ENCODE peak calls at places on chromosomes 11 and 22, in eight cellular contexts. X is erythroblast, W is A549, M is uterus, T is stomach, K is ovary, O is body of pancreas, Y is spleen. N is an unnamed sample.

GRCh38 chr11:2850366-2850765 is 35.2 kb downstream of the CDKN1C start:
- DNase-seq in O (no peak), X (no peak), Y (no peak), T (no peak), M (no peak), W (no peak), K (no peak), N (no peak)

GRCh38 chr11:127843483-127844396 is 743.6 kb downstream of the ETS1 start:
- DNase-seq in W (peak; percentile 10), X (peak; percentile 39), M (peak; percentile 38), O (peak; percentile 85), Y (peak; percentile 77), T (peak; percentile 67), K (peak; percentile 37), N (peak; percentile 12)

GRCh38 chr11:27218498-27219038 is 144.4 kb downstream of the CCDC34 start:
- DNase-seq in O (no peak), W (no peak), X (no peak), M (no peak), T (no peak), Y (no peak), K (no peak), N (peak; percentile 44)

GRCh38 chr11:1382429-1382828 is 7.3 kb upstream of the BRSK2 start:
- DNase-seq in Y (peak; percentile 83), K (no peak), X (no peak), T (no peak), O (no peak), M (no peak), W (no peak), N (no peak)

GRCh38 chr11:76684470-76684869 is 13.9 kb upstream of the LRRC32 start:
- DNase-seq in M (no peak), Y (no peak), X (no peak), W (no peak), T (no peak), O (no peak), K (no peak), N (no peak)

GRCh38 chr22:32794449-32795213 is 6.9 kb upstream of the TIMP3 start:
- DNase-seq in M (no peak), X (no peak), K (no peak), O (no peak), T (no peak), W (no peak), Y (no peak), N (no peak)

GRCh38 chr22:47173535-47174021 is 411.1 kb downstream of the TBC1D22A start:
- DNase-seq in O (no peak), M (no peak), K (peak; percentile 6), Y (peak; percentile 64), W (no peak), X (no peak), T (no peak), N (no peak)

GRCh38 chr22:25282671-25283561 is 63.5 kb downstream of the CRYBB2 start:
- DNase-seq in T (no peak), O (no peak), W (no peak), X (no peak), M (no peak), Y (no peak), K (no peak), N (no peak)

GRCh38 chr11:32792948-32793475 is 1.4 kb downstream of the CCDC73 start:
- DNase-seq in W (peak; percentile 31), Y (no peak), T (peak; percentile 69), O (peak; percentile 79), X (peak; percentile 32), M (peak; percentile 60), K (peak; percentile 66), N (no peak)

GRCh38 chr11:28086569-28086968 is 21.4 kb downstream of the KIF18A start:
- DNase-seq in Y (no peak), M (no peak), O (no peak), T (no peak), K (no peak), X (no peak), W (no peak), N (no peak)

GRCh38 chr22:28247667-28248363 is 328.8 kb upstream of the PITPNB start:
- DNase-seq in X (no peak), O (no peak), Y (no peak), M (no peak), K (no peak), W (no peak), T (no peak), N (no peak)

GRCh38 chr11:120184946-120185677 is 25.7 kb upstream of the OAF start:
- DNase-seq in T (peak; percentile 63), Y (peak; percentile 74), M (peak; percentile 80), W (no peak), K (peak; percentile 88), O (peak; percentile 85), X (no peak), N (no peak)

DNA sequence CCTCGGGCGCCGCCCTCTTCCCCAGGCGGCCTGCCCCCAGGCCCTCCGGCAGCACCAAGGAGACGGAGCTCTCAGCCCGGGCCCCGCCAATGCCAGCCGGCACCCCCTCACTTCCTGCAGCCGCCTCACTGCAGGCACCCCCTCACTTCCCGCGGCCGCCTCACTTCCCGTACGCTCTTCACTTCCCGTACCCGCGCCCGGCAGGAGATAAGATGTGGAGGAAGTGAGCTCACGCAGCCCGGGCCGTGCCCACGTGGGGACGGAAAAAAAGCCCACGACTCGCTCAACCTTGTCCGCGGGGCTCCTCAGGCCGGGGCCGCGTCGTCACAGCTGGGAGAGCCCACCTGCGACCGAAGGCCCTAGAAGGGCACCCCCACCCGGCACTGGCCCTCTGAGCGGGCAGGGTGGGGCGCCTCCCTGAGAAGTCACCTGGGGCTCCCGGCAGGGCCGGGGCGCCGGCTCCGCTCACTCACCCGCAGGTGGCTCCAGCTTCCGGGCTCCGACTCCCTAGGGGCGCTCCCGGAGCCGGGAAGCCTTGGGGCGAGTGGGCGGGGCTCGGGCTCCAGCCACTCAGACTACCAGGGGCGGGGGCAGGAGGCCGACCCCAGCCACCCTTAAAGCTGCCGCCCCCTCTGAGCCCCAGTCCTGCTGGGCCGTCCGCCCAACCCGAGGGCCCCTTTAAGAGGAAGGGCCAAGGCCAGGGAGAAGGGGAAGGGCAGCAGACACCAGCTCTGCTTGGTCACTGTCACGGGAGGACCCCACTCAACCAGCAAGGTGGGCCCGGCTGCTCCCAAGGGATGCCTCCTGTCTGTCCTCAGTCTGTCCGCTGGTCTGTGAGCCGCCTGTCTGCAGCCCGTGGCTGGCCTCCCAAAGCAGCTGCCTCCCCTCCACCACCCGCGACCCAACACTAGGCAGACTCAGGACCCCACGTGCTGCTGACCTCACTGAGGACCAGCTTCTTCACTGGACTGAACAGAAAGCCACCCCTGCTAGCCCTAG is 31.4 kb downstream of the PISD start:
- DNase-seq in M (peak; percentile 76), W (peak; percentile 61), T (peak; percentile 79), K (peak; percentile 78), Y (peak; percentile 98), X (peak; percentile 87), O (peak; percentile 84), N (peak; percentile 73)
- TF ChIP-seq POLR2A in M (peak; percentile 22), W (peak; percentile 37), T (no peak), K (peak; percentile 43), Y (peak; percentile 40), X (peak; percentile 78), O (peak; percentile 64), N (peak; percentile 21)

GRCh38 chr11:5473921-5474320 is 14.6 kb upstream of the OR52D1 start:
- DNase-seq in X (no peak), T (no peak), Y (no peak), K (no peak), M (no peak), W (no peak), O (no peak), N (no peak)
- TF ChIP-seq POLR2A in X (no peak), T (no peak), Y (no peak), K (no peak), M (no peak), W (no peak), O (no peak), N (no peak)

DNA sequence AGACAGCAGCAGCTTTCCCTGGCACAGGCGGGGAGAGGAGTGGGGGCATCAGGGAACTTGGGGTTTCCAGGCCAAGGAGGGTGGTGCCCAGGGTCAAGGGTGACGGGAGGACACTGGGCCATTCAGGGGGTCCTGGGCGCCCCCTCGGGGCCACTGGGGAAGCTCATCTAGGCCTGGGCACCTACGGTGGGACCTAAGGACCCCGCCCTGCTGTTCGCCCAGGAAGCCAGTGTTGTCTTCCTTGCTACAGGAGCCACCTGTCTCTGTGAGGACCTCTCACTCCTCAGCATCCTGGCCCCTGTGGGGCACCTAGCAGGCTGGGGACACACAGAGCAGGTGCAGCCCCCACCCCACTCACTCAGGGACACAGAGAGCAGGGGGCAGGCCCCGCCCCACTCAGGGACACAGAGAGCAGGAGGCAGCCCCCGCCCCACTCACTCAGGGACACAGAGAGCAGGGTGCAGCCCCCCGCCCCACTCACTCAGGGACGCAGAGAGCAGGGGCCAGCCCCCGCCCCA is 191.5 kb downstream of the IGLL1 start:
- DNase-seq in O (no peak), K (no peak), X (no peak), Y (no peak), M (no peak), W (no peak), T (no peak), N (no peak)
- TF ChIP-seq POLR2A in O (no peak), K (no peak), X (no peak), Y (no peak), M (no peak), W (no peak), T (no peak), N (no peak)

GRCh38 chr22:39090426-39091064 is 6.5 kb upstream of the APOBEC3H start:
- DNase-seq in X (no peak), M (no peak), T (peak; percentile 53), Y (peak; percentile 94), K (no peak), W (no peak), O (peak; percentile 17), N (peak; percentile 71)
- TF ChIP-seq POLR2A in X (no peak), M (no peak), T (no peak), Y (no peak), K (no peak), W (no peak), O (no peak), N (no peak)

DNA sequence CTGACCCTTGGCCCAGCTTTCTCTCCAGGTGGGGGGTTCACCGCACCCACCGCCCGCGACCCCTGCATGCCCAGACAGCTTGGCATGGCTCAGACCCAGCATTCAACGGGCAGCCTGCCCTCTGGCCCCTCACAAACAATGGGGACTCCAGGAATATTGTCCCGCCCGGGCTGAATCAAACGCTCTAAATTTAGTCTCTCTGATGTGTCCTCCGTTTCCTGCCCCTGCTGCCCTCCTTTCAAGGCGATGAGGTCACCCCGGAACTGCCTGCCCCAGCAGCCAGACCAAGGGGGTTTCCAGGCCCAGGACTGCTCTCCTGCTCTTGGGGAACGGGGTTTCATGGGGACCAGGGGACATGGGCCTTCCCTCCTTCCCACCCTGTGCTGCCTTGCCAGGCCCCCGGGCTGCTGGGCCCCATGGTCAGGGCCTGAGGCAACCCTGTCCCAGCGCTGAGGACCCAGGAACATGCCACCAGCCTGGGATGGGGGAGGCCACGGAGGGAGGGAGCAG is 10.1 kb upstream of the PDGFB start:
- DNase-seq in O (no peak), T (no peak), X (no peak), K (no peak), Y (no peak), W (no peak), M (peak; percentile 63), N (peak; percentile 74)
- TF ChIP-seq POLR2A in O (peak; percentile 7), T (no peak), X (no peak), K (no peak), Y (no peak), W (no peak), M (no peak), N (no peak)